ENCODE peak calls at places on chromosomes 1 and 21, in four cellular contexts. X is fibroblast of mammary gland; D is HTR-8/SVneo; C is stimulated activated CD4-positive, alpha-beta T cell treated with anti-CD3 and anti-CD28 coated beads, TNF-alpha, amount 100 ng/mL, for 1 hour. R is an unnamed sample.

GRCh38 chr1:3858231-3858981 is 1.1 kb downstream of the DFFB start:
- DNase-seq in D (no peak), C (no peak), X (peak; percentile 28), R (peak; percentile 13)

GRCh38 chr1:159821171-159821867 is 5.4 kb upstream of the SLAMF8 start:
- DNase-seq in X (no peak), D (no peak), C (no peak), R (no peak)

GRCh38 chr1:220680085-220680687 is 10.0 kb upstream of the C1orf115 start:
- DNase-seq in X (peak; percentile 50), D (peak; percentile 54), C (no peak), R (peak; percentile 43)

GRCh38 chr1:89633103-89633744 is at the start of gene LRRC8C:
- DNase-seq in X (peak; percentile 42), C (no peak), D (peak; percentile 31), R (peak; percentile 70)

GRCh38 chr21:44740721-44741120 is 29.3 kb upstream of the TSPEAR start:
- DNase-seq in X (no peak), C (no peak), D (no peak), R (no peak)

GRCh38 chr1:210489491-210489890 is 160.8 kb downstream of the HHAT start:
- DNase-seq in D (no peak), X (no peak), C (no peak), R (no peak)

GRCh38 chr1:155499953-155500621 is 62.5 kb downstream of the ASH1L start:
- DNase-seq in D (no peak), X (no peak), C (no peak), R (peak; percentile 12)

GRCh38 chr1:3611170-3612019 is at the start of gene MEGF6:
- DNase-seq in C (peak; percentile 41), X (no peak), D (peak; percentile 78), R (peak; percentile 49)

GRCh38 chr1:102032534-102032933 is 35.8 kb upstream of the OLFM3 start:
- DNase-seq in D (no peak), C (no peak), X (no peak), R (no peak)

GRCh38 chr1:202697038-202697437 is 13.2 kb downstream of the SYT2 start:
- DNase-seq in X (no peak), D (no peak), C (no peak), R (no peak)

GRCh38 chr21:21002137-21002536 is 3.9 kb downstream of the NCAM2 start:
- DNase-seq in D (no peak), C (no peak), X (no peak), R (no peak)

GRCh38 chr21:42818328-42818749 is 61.0 kb downstream of the WDR4 start:
- DNase-seq in C (peak; percentile 39), D (no peak), X (peak; percentile 51), R (peak; percentile 32)

GRCh38 chr1:219659005-219659632 is 46.2 kb upstream of the ZC3H11B start:
- DNase-seq in D (no peak), X (no peak), C (no peak), R (no peak)

GRCh38 chr1:178774263-178774662 is 49.2 kb downstream of the RALGPS2 start:
- DNase-seq in D (no peak), X (peak; percentile 42), C (no peak), R (peak; percentile 34)